ENCODE peak calls at places on chromosomes 2 and 18, in four cellular contexts. D is GM12865, L is dorsolateral prefrontal cortex, P is nephron progenitor cell. T is an unnamed sample.

GRCh38 chr2:45169339-45170190 is 160.3 kb upstream of the SIX2 start:
- DNase-seq in D (no peak), L (no peak), P (peak), T (peak)

GRCh38 chr2:218130822-218131221 is 5.0 kb downstream of the CXCR2 start:
- DNase-seq in D (no peak), L (no peak), P (no peak), T (no peak)

GRCh38 chr18:46343940-46344372 is 239.8 kb downstream of the HAUS1 start:
- DNase-seq in D (peak), L (no peak), P (no peak), T (no peak)

GRCh38 chr18:33755918-33756590 is 178.0 kb downstream of the ASXL3 start:
- DNase-seq in D (peak), L (no peak), P (no peak), T (no peak)

GRCh38 chr18:49123431-49123830 is 172.7 kb upstream of the SMAD7 start:
- DNase-seq in D (no peak), L (peak), P (no peak), T (no peak)

GRCh38 chr2:196268538-196269338 is 97.4 kb upstream of the STK17B start:
- DNase-seq in D (no peak), L (no peak), P (no peak), T (no peak)

GRCh38 chr2:230124792-230125452 is 56.2 kb upstream of the SLC16A14 start:
- DNase-seq in D (peak), L (no peak), P (no peak), T (no peak)

GRCh38 chr18:22346342-22346967 is 71.3 kb downstream of the CTAGE1 start:
- DNase-seq in D (no peak), L (no peak), P (no peak), T (no peak)

GRCh38 chr18:5661179-5661578 is 117.4 kb upstream of the EPB41L3 start:
- DNase-seq in D (no peak), L (no peak), P (no peak), T (no peak)

GRCh38 chr2:166239548-166239947 is 111.7 kb upstream of the SCN1A start:
- DNase-seq in D (no peak), L (no peak), P (no peak), T (no peak)

GRCh38 chr18:50687491-50687890 is 127.6 kb downstream of the MAPK4 start:
- DNase-seq in D (no peak), L (no peak), P (no peak), T (no peak)

GRCh38 chr2:198973181-198973580 is 484.6 kb downstream of the SATB2 start:
- DNase-seq in D (peak), L (no peak), P (no peak), T (no peak)

GRCh38 chr2:109162999-109163398 is 34.0 kb downstream of the SH3RF3 start:
- DNase-seq in D (no peak), L (no peak), P (no peak), T (no peak)

GRCh38 chr18:9218052-9218451 is 81.5 kb downstream of the ANKRD12 start:
- DNase-seq in D (no peak), L (no peak), P (no peak), T (no peak)

GRCh38 chr2:236157815-236158498 is 10.2 kb downstream of the GBX2 start:
- DNase-seq in D (no peak), L (no peak), P (no peak), T (no peak)

GRCh38 chr2:201118121-201118956 is 2.4 kb downstream of the CFLAR start:
- DNase-seq in D (peak), L (peak), P (peak), T (no peak)

GRCh38 chr18:492451-492850 is 8.1 kb downstream of the COLEC12 start:
- DNase-seq in D (no peak), L (no peak), P (no peak), T (no peak)

GRCh38 chr2:80238692-80239469 is 65.7 kb downstream of the LRRTM1 start:
- DNase-seq in D (peak), L (no peak), P (peak), T (no peak)

GRCh38 chr2:189115126-189115525 is 64.4 kb downstream of the COL5A2 start:
- DNase-seq in D (no peak), L (no peak), P (no peak), T (no peak)
- TF ChIP-seq CTCF in D (no peak), L (peak), P (no peak), T (peak)

DNA sequence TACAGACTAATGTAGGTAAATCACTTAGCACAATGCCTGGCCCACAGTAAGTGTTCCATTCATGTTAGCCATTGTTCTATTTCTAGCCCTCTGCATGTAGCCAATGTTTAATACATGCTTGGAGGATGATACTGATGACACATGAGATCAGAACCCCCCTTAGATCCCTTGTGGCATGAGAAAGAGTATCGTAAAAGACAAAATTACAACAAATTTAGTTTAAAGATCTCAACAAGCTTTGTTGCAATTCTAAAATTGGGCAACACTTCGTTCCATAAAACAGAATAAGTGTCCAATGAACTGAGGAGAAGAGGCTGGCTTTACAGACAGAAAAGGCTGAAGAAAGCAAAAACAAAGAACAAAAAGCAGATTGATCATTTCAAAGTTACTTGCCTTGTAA is 148.8 kb upstream of the SLC1A4 start:
- DNase-seq in D (no peak), L (no peak), P (no peak), T (no peak)
- TF ChIP-seq CTCF in D (no peak), L (no peak), P (no peak), T (no peak)

GRCh38 chr2:120510751-120511395 is 164.9 kb downstream of the INHBB start:
- DNase-seq in D (no peak), L (no peak), P (no peak), T (no peak)

GRCh38 chr2:120511546-120512320 is 165.8 kb downstream of the INHBB start:
- DNase-seq in D (no peak), L (no peak), P (no peak), T (no peak)

GRCh38 chr2:120513776-120514357 is 167.9 kb downstream of the INHBB start:
- DNase-seq in D (no peak), L (no peak), P (no peak), T (no peak)

GRCh38 chr2:120509991-120510735 is 164.2 kb downstream of the INHBB start:
- DNase-seq in D (no peak), L (no peak), P (no peak), T (no peak)

GRCh38 chr2:120512321-120512710 is 166.4 kb downstream of the INHBB start:
- DNase-seq in D (no peak), L (no peak), P (no peak), T (no peak)
- TF ChIP-seq CTCF in D (no peak), L (no peak), P (no peak), T (no peak)

GRCh38 chr2:240874715-240875227 is 6.1 kb downstream of the AGXT start:
- DNase-seq in D (no peak), L (no peak), P (no peak), T (no peak)

GRCh38 chr2:240873805-240874714 is 5.4 kb downstream of the AGXT start:
- DNase-seq in D (no peak), L (no peak), P (peak), T (no peak)

GRCh38 chr2:240876035-240876474 is 7.4 kb downstream of the AGXT start:
- DNase-seq in D (no peak), L (no peak), P (no peak), T (no peak)

GRCh38 chr2:240876475-240877251 is 8.0 kb downstream of the AGXT start:
- DNase-seq in D (no peak), L (no peak), P (no peak), T (no peak)

GRCh38 chr2:240875228-240876034 is 6.8 kb downstream of the AGXT start:
- DNase-seq in D (no peak), L (no peak), P (no peak), T (no peak)
- TF ChIP-seq CTCF in D (no peak), L (no peak), P (no peak), T (no peak)

GRCh38 chr2:99611034-99611433 is 121.2 kb upstream of the REV1 start:
- DNase-seq in D (no peak), L (no peak), P (no peak), T (no peak)

GRCh38 chr2:99609851-99610381 is 120.1 kb upstream of the REV1 start:
- DNase-seq in D (no peak), L (no peak), P (no peak), T (no peak)

GRCh38 chr2:99607454-99607853 is 117.6 kb upstream of the REV1 start:
- DNase-seq in D (no peak), L (no peak), P (no peak), T (no peak)

GRCh38 chr2:99608861-99609260 is 119.0 kb upstream of the REV1 start:
- DNase-seq in D (no peak), L (no peak), P (no peak), T (no peak)

GRCh38 chr2:99608092-99608491 is 118.3 kb upstream of the REV1 start:
- DNase-seq in D (no peak), L (no peak), P (no peak), T (no peak)
- TF ChIP-seq CTCF in D (no peak), L (no peak), P (no peak), T (no peak)

DNA sequence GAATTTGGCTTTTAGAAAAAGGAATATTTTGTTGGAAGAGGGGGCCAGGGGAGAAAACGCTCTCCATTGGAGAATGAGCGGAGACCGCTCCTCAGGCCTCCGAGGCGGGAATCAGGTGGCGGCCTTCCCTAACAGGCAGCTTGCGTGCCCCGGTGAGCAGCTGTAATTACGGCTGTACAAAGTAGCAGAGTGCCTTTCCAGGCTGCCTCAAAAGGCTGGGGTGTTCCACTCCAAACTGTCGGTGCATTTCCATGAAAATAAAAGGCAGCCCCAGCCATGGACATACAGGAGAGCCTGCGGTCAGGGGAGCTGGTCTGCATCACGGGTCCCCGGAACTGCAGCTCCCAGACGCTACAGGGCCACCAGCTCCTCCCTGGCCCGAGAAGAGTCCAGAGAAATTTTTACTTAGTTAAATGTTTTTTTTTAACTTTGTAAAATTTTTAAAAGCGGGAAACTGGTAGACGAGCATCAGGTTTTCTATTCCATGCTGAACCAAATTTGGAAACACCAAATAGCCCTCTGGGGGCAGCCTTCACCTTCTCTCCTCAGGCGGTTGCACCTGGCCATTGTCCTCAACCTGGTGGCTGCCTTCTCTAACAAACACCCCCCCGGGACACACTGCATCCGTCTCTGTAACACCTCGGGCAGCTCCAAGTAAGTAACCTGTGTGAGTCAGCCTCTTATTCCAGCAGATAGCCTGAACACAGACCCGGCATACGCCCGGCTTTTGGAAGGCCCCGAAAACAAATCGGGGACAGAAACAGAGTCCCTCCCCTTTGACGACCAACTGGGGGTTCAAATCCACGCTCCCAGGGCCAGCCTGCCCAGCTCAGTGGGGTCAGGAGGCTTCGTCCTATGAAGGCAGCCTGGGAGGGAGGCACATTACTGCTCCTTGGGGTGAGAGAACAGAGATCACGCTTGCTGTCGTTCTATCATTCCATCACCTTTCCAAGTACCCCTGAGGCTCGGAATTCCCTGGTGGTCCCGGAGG is 209.2 kb upstream of the SALL3 start:
- DNase-seq in D (no peak), L (no peak), P (peak), T (no peak)
- TF ChIP-seq CTCF in D (no peak), L (no peak), P (no peak), T (no peak)

T was measured in D721Med.